ENCODE peak calls at places on chromosomes 12 and 14, in four cellular contexts. Z is SK-N-SH, V is HepG2, N is GM12878. E is an unnamed sample.
A peak's percentile ranks its signal among the peaks of the same experiment; 100 is the strongest.

GRCh38 chr12:101854747-101855146 is 22.6 kb upstream of the DRAM1 start:
- DNase-seq in Z (no peak), V (no peak), N (no peak), E (no peak)

GRCh38 chr14:52179151-52179790 is 88.2 kb upstream of the PTGDR start:
- DNase-seq in Z (no peak), V (no peak), N (no peak), E (no peak)

GRCh38 chr14:69636051-69636639 is 24.7 kb downstream of the SUSD6 start:
- DNase-seq in Z (no peak), V (no peak), N (no peak), E (no peak)

GRCh38 chr14:60744566-60744965 is 10.0 kb downstream of the MNAT1 start:
- DNase-seq in Z (no peak), V (no peak), N (no peak), E (no peak)

GRCh38 chr12:51318846-51319570 is 5.0 kb downstream of the BIN2 start:
- DNase-seq in Z (no peak), V (no peak), N (peak; percentile 59), E (no peak)

GRCh38 chr14:33675415-33676130 is 275.3 kb downstream of the EGLN3 start:
- DNase-seq in Z (no peak), V (no peak), N (no peak), E (no peak)

GRCh38 chr14:37246427-37246829 is 48.7 kb downstream of the MIPOL1 start:
- DNase-seq in Z (peak; percentile 1), V (peak; percentile 86), N (no peak), E (peak; percentile 25)

GRCh38 chr12:12839003-12839395 is 25.9 kb downstream of the DDX47 start:
- DNase-seq in Z (no peak), V (no peak), N (no peak), E (no peak)

GRCh38 chr12:26195641-26196423 is 459 bp downstream of the SSPN start:
- DNase-seq in Z (peak; percentile 78), V (no peak), N (no peak), E (peak; percentile 7)
- TF ChIP-seq PBX3 in Z (no peak), V (no peak), N (no peak), E (no peak)

DNA sequence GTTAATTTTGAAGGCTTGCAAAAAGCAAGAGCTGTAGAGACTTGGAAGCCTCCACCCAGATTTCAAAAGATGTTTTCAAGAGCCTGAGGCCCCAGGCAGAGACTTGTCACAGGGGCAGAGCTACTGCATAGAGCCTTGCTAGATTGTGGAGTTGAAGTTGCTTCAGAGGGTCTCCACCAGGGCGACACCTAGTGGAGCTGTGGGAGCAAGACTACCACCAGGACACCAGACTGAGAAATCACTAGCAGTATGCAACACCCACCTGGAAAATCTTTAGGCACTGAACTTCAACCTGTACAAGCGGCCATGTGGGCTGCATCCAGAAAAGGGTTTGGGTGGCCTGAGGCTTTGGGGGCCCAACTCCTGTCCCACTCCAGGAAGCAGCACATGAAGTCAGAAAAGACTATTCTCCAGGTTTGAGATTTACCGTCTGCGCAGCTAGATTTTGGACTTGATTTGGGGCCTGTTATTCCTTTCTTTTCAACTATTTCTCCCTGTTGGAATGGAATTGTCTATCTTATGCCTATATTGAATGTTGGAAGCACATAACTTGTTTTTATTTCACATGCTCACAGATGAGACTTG is 508.5 kb downstream of the FLRT2 start:
- DNase-seq in Z (peak; percentile 11), V (peak; percentile 10), N (no peak), E (peak; percentile 9)
- TF ChIP-seq PBX3 in Z (no peak), V (no peak), N (no peak), E (no peak)

DNA sequence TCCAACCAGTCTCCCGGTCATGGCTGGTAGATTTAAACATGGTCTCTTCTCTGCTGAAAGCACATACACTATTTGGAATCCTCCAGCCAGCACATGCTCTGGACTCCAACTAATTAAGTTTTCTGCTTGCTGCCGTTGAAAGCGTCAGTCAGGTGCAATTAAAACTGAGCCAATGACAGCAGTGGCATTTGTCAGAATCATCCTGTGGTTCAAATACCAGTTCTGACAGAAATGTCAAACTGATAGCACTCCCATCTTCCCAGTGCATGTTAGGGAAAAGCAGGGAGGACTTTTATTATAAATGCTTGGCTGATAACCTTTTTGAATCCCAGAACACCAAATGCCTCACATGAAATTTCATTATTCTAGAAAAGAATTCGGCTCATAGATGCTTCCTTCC is 401.8 kb downstream of the PDZRN4 start:
- DNase-seq in Z (no peak), V (no peak), N (no peak), E (no peak)
- TF ChIP-seq PBX3 in Z (no peak), V (no peak), N (no peak), E (no peak)

GRCh38 chr12:57872362-57872761 is 25.8 kb upstream of the CTDSP2 start:
- DNase-seq in Z (no peak), V (no peak), N (no peak), E (no peak)
- TF ChIP-seq PBX3 in Z (no peak), V (no peak), N (no peak), E (no peak)

GRCh38 chr12:76033116-76034001 is 1.8 kb upstream of the PHLDA1 start:
- DNase-seq in Z (no peak), V (no peak), N (no peak), E (no peak)
- TF ChIP-seq PBX3 in Z (no peak), V (no peak), N (no peak), E (no peak)

E was measured in A549.